ENCODE peak calls at places on chromosomes 4 and X, in five cellular contexts. One of them, this sample, is unnamed.

GRCh38 chr4:128286474-128287158 is 997 bp downstream of the PGRMC2 start:
- DNase-seq in ELR: peak
- DNase-seq in cardiac muscle cell: peak
- DNase-seq in central memory CD4-positive, alpha-beta T cell: peak
- DNase-seq in OCI-LY7: peak
- DNase-seq in this sample: peak

GRCh38 chr4:6222761-6223292 is 22.5 kb upstream of the JAKMIP1 start:
- DNase-seq in ELR: no peak
- DNase-seq in cardiac muscle cell: peak
- DNase-seq in central memory CD4-positive, alpha-beta T cell: no peak
- DNase-seq in OCI-LY7: no peak
- DNase-seq in this sample: no peak

GRCh38 chrX:123773258-123773978 is 40.6 kb upstream of the THOC2 start:
- DNase-seq in ELR: peak
- DNase-seq in cardiac muscle cell: peak
- DNase-seq in central memory CD4-positive, alpha-beta T cell: no peak
- DNase-seq in OCI-LY7: no peak
- DNase-seq in this sample: no peak

GRCh38 chr4:6198278-6198677 is 2.1 kb downstream of the JAKMIP1 start:
- DNase-seq in ELR: no peak
- DNase-seq in cardiac muscle cell: no peak
- DNase-seq in central memory CD4-positive, alpha-beta T cell: no peak
- DNase-seq in OCI-LY7: no peak
- DNase-seq in this sample: no peak

GRCh38 chrX:42704454-42704853 is 73.5 kb downstream of the PPP1R2C start:
- DNase-seq in ELR: no peak
- DNase-seq in cardiac muscle cell: peak
- DNase-seq in central memory CD4-positive, alpha-beta T cell: no peak
- DNase-seq in OCI-LY7: no peak
- DNase-seq in this sample: no peak

GRCh38 chr4:172489896-172490295 is 676.7 kb downstream of the GALNTL6 start:
- DNase-seq in ELR: no peak
- DNase-seq in cardiac muscle cell: no peak
- DNase-seq in central memory CD4-positive, alpha-beta T cell: no peak
- DNase-seq in OCI-LY7: no peak
- DNase-seq in this sample: no peak

GRCh38 chr4:185839770-185840169 is 27.8 kb upstream of the SORBS2 start:
- DNase-seq in ELR: peak
- DNase-seq in cardiac muscle cell: no peak
- DNase-seq in central memory CD4-positive, alpha-beta T cell: no peak
- DNase-seq in OCI-LY7: no peak
- DNase-seq in this sample: no peak

GRCh38 chr4:73080789-73081188 is 11.3 kb upstream of the COX18 start:
- DNase-seq in ELR: no peak
- DNase-seq in cardiac muscle cell: peak
- DNase-seq in central memory CD4-positive, alpha-beta T cell: no peak
- DNase-seq in OCI-LY7: no peak
- DNase-seq in this sample: no peak

GRCh38 chrX:12981880-12982279 is 7.0 kb downstream of the TMSB4X start:
- DNase-seq in ELR: no peak
- DNase-seq in cardiac muscle cell: no peak
- DNase-seq in central memory CD4-positive, alpha-beta T cell: no peak
- DNase-seq in OCI-LY7: no peak
- DNase-seq in this sample: no peak

GRCh38 chrX:71671043-71671829 is 3.9 kb downstream of the LOC101059915 start:
- DNase-seq in ELR: no peak
- DNase-seq in cardiac muscle cell: no peak
- DNase-seq in central memory CD4-positive, alpha-beta T cell: no peak
- DNase-seq in OCI-LY7: no peak
- DNase-seq in this sample: no peak